ENCODE peak calls at places on chromosomes 13 and 19, in seven cellular contexts. K is NCI-H2029; H is stimulated activated CD4-positive, alpha-beta T cell treated with anti-CD3 and anti-CD28 coated beads, Interleukin-12 subunit alpha, Interleukin-12 subunit beta, amount 100 ng/mL, for 4 hours; C is SW 1271; S is stimulated activated CD8-positive, alpha-beta memory T cell treated with anti-CD3 and anti-CD28 coated beads, Interleukin-4, amount 100 ng/mL, for 48 hours; P is T-helper 2 cell; G is HTR-8/SVneo. Y is an unnamed sample.

GRCh38 chr13:51806571-51806970 is 2.6 kb upstream of the DHRS12 start:
- DNase-seq in K (peak), H (no peak), C (no peak), S (no peak), P (peak), G (no peak), Y (no peak)

GRCh38 chr19:12833747-12834417 is 497 bp downstream of the RTBDN start:
- DNase-seq in K (peak), H (peak), C (peak), S (peak), P (peak), G (no peak), Y (no peak)

GRCh38 chr13:40087021-40088002 is 431.9 kb downstream of the COG6 start:
- DNase-seq in K (no peak), H (no peak), C (no peak), S (no peak), P (no peak), G (no peak), Y (no peak)

GRCh38 chr19:43562698-43563241 is 12.6 kb downstream of the XRCC1 start:
- DNase-seq in K (peak), H (peak), C (peak), S (peak), P (peak), G (peak), Y (peak)

GRCh38 chr19:21383980-21384582 is 12.9 kb upstream of the ZNF493 start:
- DNase-seq in K (no peak), H (no peak), C (no peak), S (no peak), P (no peak), G (no peak), Y (no peak)

GRCh38 chr19:34145741-34146202 is 26.5 kb upstream of the LSM14A start:
- DNase-seq in K (peak), H (peak), C (peak), S (peak), P (peak), G (peak), Y (peak)

GRCh38 chr13:102863590-102863989 is 17.8 kb downstream of the ERCC5 start:
- DNase-seq in K (no peak), H (no peak), C (no peak), S (no peak), P (no peak), G (no peak), Y (no peak)

GRCh38 chr13:79647518-79647917 is 166.6 kb downstream of the NDFIP2 start:
- DNase-seq in K (no peak), H (no peak), C (no peak), S (no peak), P (no peak), G (no peak), Y (no peak)